ENCODE peak calls at places on chromosomes 7 and 10, in four cellular contexts. One of them, this sample, is unnamed.

GRCh38 chr7:88218428-88218745 is 1.5 kb downstream of the SRI start:
- DNase-seq in NCI-H2081: no peak
- DNase-seq in AML-193: no peak
- DNase-seq in CD4-positive, alpha-beta T cell: no peak
- DNase-seq in this sample: no peak

GRCh38 chr7:111138196-111138569 is 47.3 kb downstream of the LRRN3 start:
- DNase-seq in CD4-positive, alpha-beta T cell: peak; percentile 18
- DNase-seq in NCI-H2081: no peak
- DNase-seq in AML-193: no peak
- DNase-seq in this sample: no peak

GRCh38 chr7:149459540-149460433 is 1.1 kb downstream of the ZNF777 start:
- DNase-seq in CD4-positive, alpha-beta T cell: no peak
- DNase-seq in NCI-H2081: no peak
- DNase-seq in AML-193: no peak
- DNase-seq in this sample: peak; percentile 79

GRCh38 chr7:29563590-29564454 is at the start of gene PRR15:
- DNase-seq in AML-193: no peak
- DNase-seq in CD4-positive, alpha-beta T cell: no peak
- DNase-seq in NCI-H2081: peak; percentile 64
- DNase-seq in this sample: peak; percentile 88

GRCh38 chr7:20158684-20159083 is 58.5 kb downstream of the MACC1 start:
- DNase-seq in CD4-positive, alpha-beta T cell: no peak
- DNase-seq in NCI-H2081: no peak
- DNase-seq in AML-193: no peak
- DNase-seq in this sample: no peak

GRCh38 chr10:78180306-78180705 is 146.6 kb downstream of the RPS24 start:
- DNase-seq in NCI-H2081: no peak
- DNase-seq in AML-193: no peak
- DNase-seq in CD4-positive, alpha-beta T cell: no peak
- DNase-seq in this sample: no peak

GRCh38 chr10:91017202-91017601 is 96.3 kb upstream of the ANKRD1 start:
- DNase-seq in AML-193: no peak
- DNase-seq in CD4-positive, alpha-beta T cell: no peak
- DNase-seq in NCI-H2081: no peak
- DNase-seq in this sample: no peak

GRCh38 chr10:72981882-72982529 is 27.4 kb upstream of the PLA2G12B start:
- DNase-seq in NCI-H2081: no peak
- DNase-seq in AML-193: no peak
- DNase-seq in CD4-positive, alpha-beta T cell: no peak
- DNase-seq in this sample: no peak

GRCh38 chr10:102299873-102300272 is 54.5 kb downstream of the GBF1 start:
- DNase-seq in CD4-positive, alpha-beta T cell: no peak
- DNase-seq in AML-193: no peak
- DNase-seq in NCI-H2081: no peak
- DNase-seq in this sample: no peak